ENCODE peak calls at places on chromosomes 2 and 18, in eight cellular contexts. E is SK-N-DZ, A is kidney tubule cell, R is NCI-H2171 treated with DMSO at 0.1 percent for 48 hours, Y is T-helper 9 cell, U is AG20443, N is H9, V is neural progenitor cell. C is an unnamed sample.

GRCh38 chr18:36333418-36333817 is 35.9 kb downstream of the FHOD3 start:
- DNase-seq in U (peak; percentile 82), Y (no peak), R (no peak), V (no peak), A (no peak), N (no peak), E (no peak), C (no peak)

GRCh38 chr2:147358375-147358774 is 486.5 kb upstream of the ACVR2A start:
- DNase-seq in N (no peak), A (no peak), Y (no peak), U (no peak), R (no peak), E (no peak), V (no peak), C (no peak)

GRCh38 chr2:128440666-128441340 is 122.1 kb upstream of the HS6ST1 start:
- DNase-seq in N (peak; percentile 25), V (no peak), E (no peak), U (no peak), Y (no peak), R (no peak), A (no peak), C (no peak)

GRCh38 chr2:17413031-17413430 is 105.2 kb downstream of the RAD51AP2 start:
- DNase-seq in A (no peak), V (no peak), U (no peak), R (no peak), N (no peak), Y (no peak), E (no peak), C (no peak)

GRCh38 chr2:100291152-100291970 is 30.9 kb downstream of the LONRF2 start:
- DNase-seq in E (peak; percentile 77), A (peak; percentile 96), U (peak; percentile 83), N (peak; percentile 64), R (no peak), Y (peak; percentile 8), V (no peak), C (peak; percentile 21)

GRCh38 chr2:28325567-28326468 is 66.8 kb upstream of the FOSL2 start:
- DNase-seq in V (no peak), Y (no peak), N (no peak), E (peak; percentile 18), R (peak; percentile 68), U (no peak), A (peak; percentile 97), C (no peak)

GRCh38 chr2:152037711-152038110 is 61.1 kb downstream of the CACNB4 start:
- DNase-seq in A (no peak), U (no peak), E (no peak), N (no peak), R (no peak), V (no peak), Y (no peak), C (no peak)

GRCh38 chr2:53235836-53236582 is 531.6 kb upstream of the CHAC2 start:
- DNase-seq in V (no peak), Y (no peak), E (no peak), A (peak; percentile 74), R (no peak), U (no peak), N (no peak), C (no peak)

GRCh38 chr18:79217979-79218604 is 148.9 kb downstream of the ATP9B start:
- DNase-seq in Y (no peak), V (no peak), A (no peak), N (no peak), R (no peak), E (peak; percentile 16), U (no peak), C (no peak)

GRCh38 chr2:69010437-69011194 is 2.4 kb upstream of the ANTXR1 start:
- DNase-seq in U (no peak), E (no peak), Y (no peak), R (no peak), N (no peak), A (no peak), V (no peak), C (no peak)

GRCh38 chr2:145460151-145460550 is 940.2 kb upstream of the ZEB2 start:
- DNase-seq in R (peak; percentile 58), N (no peak), U (no peak), E (no peak), Y (no peak), V (no peak), A (no peak), C (no peak)

GRCh38 chr18:44309185-44309584 is 371.5 kb upstream of the SETBP1 start:
- DNase-seq in E (no peak), U (peak; percentile 18), V (no peak), A (peak; percentile 3), R (no peak), N (no peak), Y (no peak), C (no peak)

GRCh38 chr18:69943021-69943420 is 4.7 kb downstream of the CD226 start:
- DNase-seq in E (no peak), V (no peak), R (no peak), Y (no peak), A (no peak), U (no peak), N (no peak), C (no peak)